ENCODE peak calls at places on chromosomes 7 and 10, in four cellular contexts. L is K562, P is GM12878, I is HepG2. N is an unnamed sample.

GRCh38 chr7:13603661-13604060 is 385.8 kb downstream of the ETV1 start:
- DNase-seq in L (no peak), P (no peak), I (no peak), N (no peak)

GRCh38 chr7:55165176-55165861 is 146.5 kb downstream of the EGFR start:
- DNase-seq in I (no peak), L (no peak), P (no peak), N (no peak)

GRCh38 chr10:14879055-14879800 is 562 bp downstream of the SUV39H2 start:
- DNase-seq in I (peak), P (no peak), L (peak), N (no peak)

GRCh38 chr10:80497187-80498038 is 40.3 kb upstream of the SH2D4B start:
- DNase-seq in L (peak), I (no peak), P (no peak), N (no peak)

GRCh38 chr10:7652121-7652520 is 14.6 kb downstream of the ITIH5 start:
- DNase-seq in L (no peak), I (no peak), P (no peak), N (no peak)

GRCh38 chr10:7400068-7400824 is 10.6 kb downstream of the SFMBT2 start:
- DNase-seq in L (no peak), P (no peak), I (no peak), N (no peak)

GRCh38 chr7:148914208-148914777 is 30.2 kb upstream of the EZH2 start:
- DNase-seq in P (no peak), I (no peak), L (no peak), N (peak)

GRCh38 chr10:71331736-71332135 is 12.7 kb downstream of the SLC29A3 start:
- DNase-seq in P (no peak), L (no peak), I (no peak), N (no peak)

GRCh38 chr10:97081621-97082235 is 104.0 kb downstream of the SLIT1 start:
- DNase-seq in L (peak), P (no peak), I (peak), N (peak)

GRCh38 chr10:48332166-48332870 is 25.8 kb downstream of the MAPK8 start:
- DNase-seq in I (no peak), P (no peak), L (no peak), N (no peak)

GRCh38 chr10:71850021-71850744 is 868 bp downstream of the PSAP start:
- DNase-seq in L (no peak), I (no peak), P (no peak), N (no peak)

GRCh38 chr10:131435232-131435631 is 123.7 kb upstream of the TCERG1L start:
- DNase-seq in I (no peak), L (no peak), P (no peak), N (no peak)

GRCh38 chr7:99919814-99920618 is 686 bp upstream of the TRIM4 start:
- DNase-seq in I (no peak), L (no peak), P (no peak), N (no peak)

GRCh38 chr7:106823631-106824030 is 41.5 kb upstream of the PIK3CG start:
- DNase-seq in I (peak), P (no peak), L (no peak), N (peak)

GRCh38 chr7:104795086-104795485 is 218.9 kb upstream of the KMT2E start:
- DNase-seq in I (no peak), P (no peak), L (no peak), N (no peak)

GRCh38 chr10:112461029-112461887 is 14.2 kb downstream of the VTI1A start:
- DNase-seq in L (no peak), I (no peak), P (no peak), N (peak)

GRCh38 chr7:116583653-116584052 is 58.8 kb downstream of the CAV1 start:
- DNase-seq in P (peak), I (no peak), L (no peak), N (no peak)

GRCh38 chr7:156074084-156074483 is 261.8 kb upstream of the SHH start:
- DNase-seq in L (no peak), I (no peak), P (no peak), N (no peak)

GRCh38 chr10:119863951-119864565 is 8.6 kb downstream of the MCMBP start:
- DNase-seq in P (no peak), L (no peak), I (no peak), N (no peak)

GRCh38 chr10:69124558-69125121 is 662 bp downstream of the VPS26A start:
- DNase-seq in P (no peak), I (peak), L (no peak), N (peak)

GRCh38 chr7:7719235-7719634 is 828 bp upstream of the RPA3 start:
- DNase-seq in P (peak), L (no peak), I (peak), N (peak)

GRCh38 chr10:130434446-130435385 is 298.5 kb downstream of the GLRX3 start:
- DNase-seq in L (no peak), P (no peak), I (no peak), N (no peak)

GRCh38 chr7:104482362-104483042 is 154.1 kb downstream of the LHFPL3 start:
- DNase-seq in L (no peak), I (no peak), P (no peak), N (no peak)

GRCh38 chr10:47246409-47247189 is 53.4 kb upstream of the GDF10 start:
- DNase-seq in I (no peak), P (no peak), L (no peak), N (no peak)

GRCh38 chr10:73965890-73966768 is 31.8 kb upstream of the VCL start:
- DNase-seq in I (peak), L (no peak), P (no peak), N (peak)

GRCh38 chr7:51187941-51188340 is 128.7 kb downstream of the COBL start:
- DNase-seq in I (no peak), L (no peak), P (no peak), N (no peak)

GRCh38 chr10:79403441-79404230 is 41.8 kb downstream of the ZCCHC24 start:
- DNase-seq in P (no peak), L (no peak), I (peak), N (no peak)
- TF ChIP-seq SRF in P (no peak), L (no peak), I (no peak), N (no peak)

DNA sequence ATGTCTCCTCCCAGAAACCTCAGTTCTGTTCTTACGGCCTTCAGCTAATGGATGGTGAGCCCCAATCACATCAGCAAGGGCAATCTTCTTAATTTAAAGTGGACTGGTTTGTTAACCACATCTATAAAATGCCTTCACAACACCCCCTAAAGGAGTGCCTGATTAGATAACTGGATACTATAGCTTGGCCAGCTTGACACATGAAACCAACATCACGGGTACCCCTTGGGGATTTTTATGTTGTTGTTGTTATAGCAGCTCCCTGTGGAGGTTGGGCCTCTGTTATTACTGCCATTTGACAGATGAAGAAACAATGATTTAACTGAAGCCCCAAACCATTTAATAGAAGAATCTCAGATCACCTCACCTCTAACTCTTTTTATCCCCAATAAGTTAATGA is 26.8 kb downstream of the STRA8 start:
- DNase-seq in I (no peak), P (no peak), L (no peak), N (no peak)
- H3K4me3 ChIP-seq in I (no peak), P (no peak), L (no peak), N (no peak)

GRCh38 chr7:1291846-1292765 is 59.4 kb downstream of the UNCX start:
- DNase-seq in P (no peak), L (no peak), I (no peak), N (no peak)

GRCh38 chr7:1292972-1293830 is 60.5 kb downstream of the UNCX start:
- DNase-seq in L (no peak), I (no peak), P (no peak), N (no peak)

GRCh38 chr7:1295776-1296726 is 63.4 kb downstream of the UNCX start:
- DNase-seq in I (no peak), L (no peak), P (no peak), N (no peak)

GRCh38 chr7:1296727-1297475 is 64.2 kb downstream of the UNCX start:
- DNase-seq in P (no peak), L (no peak), I (no peak), N (no peak)

DNA sequence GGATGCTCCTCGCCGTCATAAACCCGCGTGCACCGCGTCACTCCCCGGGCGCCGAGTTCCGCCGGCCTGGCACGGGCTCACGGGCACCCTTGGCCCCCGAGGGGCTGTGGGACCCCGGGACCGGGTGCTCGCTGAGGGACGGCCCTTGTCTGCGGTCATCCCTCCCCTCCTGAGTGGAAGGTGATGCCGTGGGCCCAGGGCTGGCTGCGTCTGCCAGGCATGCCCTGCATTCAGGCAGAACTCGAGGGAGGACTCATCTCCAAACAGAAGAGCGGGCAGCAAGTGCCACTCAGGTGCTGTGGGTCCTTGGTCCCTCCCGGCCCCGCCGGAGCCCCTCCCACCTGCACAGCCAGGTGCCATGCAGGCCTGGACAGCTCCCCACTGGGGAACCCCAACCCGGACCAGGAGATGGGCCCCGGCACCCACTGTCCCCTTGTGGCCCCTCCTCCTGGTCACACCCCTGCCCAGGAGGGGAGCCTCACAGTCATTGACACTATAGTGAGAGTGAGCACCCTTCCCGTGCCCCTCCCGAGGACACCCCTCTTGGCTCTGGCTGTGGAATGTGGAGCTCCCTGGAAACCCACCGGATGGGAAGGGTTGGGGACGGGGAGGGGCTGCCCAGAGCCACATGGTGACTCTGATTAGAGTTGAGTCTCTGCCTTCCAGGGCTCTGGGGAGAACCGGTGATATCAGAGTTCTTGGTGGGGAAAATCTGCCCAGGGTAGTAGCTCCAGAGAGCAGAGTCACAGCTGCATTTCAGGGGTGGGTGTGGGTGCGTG is 61.5 kb downstream of the UNCX start:
- DNase-seq in L (no peak), P (no peak), I (no peak), N (no peak)
- TF ChIP-seq SRF in L (no peak), P (no peak), I (no peak), N (no peak)

DNA sequence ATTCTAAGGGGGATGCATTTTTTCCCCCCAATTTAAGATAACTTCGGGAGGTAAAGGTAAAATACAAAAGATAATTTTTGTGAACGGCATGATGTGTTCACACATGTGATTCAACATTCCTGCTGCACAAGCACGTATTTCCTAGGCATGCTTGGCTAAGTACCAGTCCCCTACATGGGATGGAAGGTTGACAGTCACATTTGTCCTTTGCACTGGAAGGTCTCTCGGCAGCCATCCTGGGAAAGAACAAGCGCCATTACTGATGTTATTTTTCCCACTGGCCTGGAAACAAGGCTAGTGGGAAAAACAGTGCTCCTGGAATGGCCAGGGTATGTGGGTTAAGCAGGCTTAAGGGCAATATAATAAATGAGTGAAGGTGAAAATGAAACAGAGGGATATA is 276.2 kb upstream of the AOAH start:
- DNase-seq in P (no peak), I (no peak), L (no peak), N (no peak)
- H3K4me3 ChIP-seq in P (no peak), I (no peak), L (no peak), N (no peak)

GRCh38 chr7:101243786-101244384 is 996 bp downstream of the FIS1 start:
- DNase-seq in I (no peak), P (no peak), L (peak), N (no peak)
- TF ChIP-seq SRF in I (peak), P (no peak), L (no peak), N (no peak)

GRCh38 chr10:30027057-30028005 is 32.1 kb downstream of the JCAD start:
- DNase-seq in I (no peak), L (peak), P (peak), N (peak)
- H3K4me3 ChIP-seq in I (no peak), L (no peak), P (peak), N (no peak)

DNA sequence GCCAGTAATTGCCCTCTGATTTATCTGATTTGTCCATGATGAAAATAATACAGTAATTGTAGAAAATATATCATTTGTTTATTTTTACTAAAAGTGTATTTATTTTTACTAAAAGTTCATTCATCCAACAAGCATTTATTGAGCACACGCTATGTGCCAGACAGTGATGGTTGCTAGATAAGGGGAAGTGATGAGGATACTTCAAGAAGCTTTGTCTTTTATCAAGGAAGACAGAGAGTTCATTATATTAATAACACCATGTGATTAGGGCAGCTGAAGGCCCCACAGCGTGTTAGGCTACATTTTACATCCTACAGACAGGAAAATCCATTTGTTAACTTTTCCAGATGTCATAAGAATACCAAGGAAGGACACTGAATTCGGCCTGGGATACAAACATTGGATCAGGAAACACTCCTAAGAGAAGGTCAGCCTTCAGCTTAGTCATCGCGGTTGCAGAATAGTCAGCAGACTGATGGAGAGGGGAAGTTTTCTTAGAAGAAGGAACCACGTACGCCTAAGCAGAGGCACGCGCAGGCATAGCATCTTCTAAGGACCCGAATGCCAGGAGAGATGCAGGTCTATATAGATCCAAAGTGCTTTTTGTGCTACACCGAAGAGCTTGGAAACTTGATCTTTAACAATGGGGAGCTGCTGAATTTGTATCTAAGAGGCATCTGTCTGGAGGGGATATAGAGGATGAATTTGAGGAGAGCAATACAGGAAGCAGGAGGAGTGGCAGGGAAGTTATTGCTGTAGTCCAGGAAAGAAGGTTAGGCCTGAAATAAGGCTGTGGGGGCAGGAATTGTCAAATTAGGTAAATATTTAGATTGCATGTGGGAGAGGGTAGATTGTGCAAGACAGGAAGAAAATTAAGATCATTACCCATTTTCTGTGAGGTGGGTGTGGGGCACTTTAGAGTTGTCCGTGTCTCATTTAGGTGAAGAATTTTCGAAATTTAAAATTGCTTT is 85.7 kb downstream of the LRGUK start:
- DNase-seq in P (no peak), L (no peak), I (no peak), N (no peak)
- TF ChIP-seq SRF in P (no peak), L (no peak), I (no peak), N (no peak)

DNA sequence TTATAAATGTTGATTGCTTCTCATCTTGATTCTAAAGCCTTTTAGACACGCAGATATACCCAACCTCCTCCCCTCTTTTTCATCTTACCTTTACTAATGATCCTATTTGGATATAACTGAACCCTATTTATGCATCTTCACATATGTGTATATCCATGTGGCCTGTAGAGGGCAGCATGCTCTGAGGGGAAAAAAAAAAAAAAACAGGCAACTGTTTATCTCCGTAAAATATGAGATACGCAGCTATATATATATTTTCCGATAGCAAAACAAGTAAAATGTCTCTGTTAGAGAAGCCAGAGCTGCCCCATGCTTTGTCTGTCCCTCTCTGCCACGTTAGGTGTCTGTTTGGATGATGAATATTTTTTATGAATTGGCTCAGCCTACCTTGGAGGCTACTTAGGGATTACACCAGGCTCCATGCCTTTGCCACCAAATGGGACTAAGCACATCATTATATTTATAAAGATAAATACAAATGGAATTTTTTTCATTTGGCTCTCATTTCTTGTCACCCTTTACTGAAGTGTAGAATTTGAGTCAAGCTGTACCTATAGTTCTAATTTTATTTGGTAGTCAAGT is 174.8 kb upstream of the FZD1 start:
- DNase-seq in L (peak), P (no peak), I (peak), N (peak)
- H3K4me3 ChIP-seq in L (no peak), P (no peak), I (no peak), N (no peak)

GRCh38 chr7:157380416-157380815 is 43.6 kb downstream of the DNAJB6 start:
- DNase-seq in L (no peak), P (no peak), I (no peak), N (no peak)

GRCh38 chr7:157379493-157379892 is 42.7 kb downstream of the DNAJB6 start:
- DNase-seq in I (no peak), P (no peak), L (no peak), N (no peak)

GRCh38 chr7:157383868-157384267 is 47.1 kb downstream of the DNAJB6 start:
- DNase-seq in I (no peak), L (no peak), P (no peak), N (no peak)

GRCh38 chr7:157386979-157387800 is 50.4 kb downstream of the DNAJB6 start:
- DNase-seq in I (peak), L (peak), P (peak), N (peak)

GRCh38 chr7:157384301-157384700 is 47.5 kb downstream of the DNAJB6 start:
- DNase-seq in P (no peak), L (no peak), I (no peak), N (no peak)
- TF ChIP-seq SRF in P (no peak), L (no peak), I (no peak), N (no peak)

DNA sequence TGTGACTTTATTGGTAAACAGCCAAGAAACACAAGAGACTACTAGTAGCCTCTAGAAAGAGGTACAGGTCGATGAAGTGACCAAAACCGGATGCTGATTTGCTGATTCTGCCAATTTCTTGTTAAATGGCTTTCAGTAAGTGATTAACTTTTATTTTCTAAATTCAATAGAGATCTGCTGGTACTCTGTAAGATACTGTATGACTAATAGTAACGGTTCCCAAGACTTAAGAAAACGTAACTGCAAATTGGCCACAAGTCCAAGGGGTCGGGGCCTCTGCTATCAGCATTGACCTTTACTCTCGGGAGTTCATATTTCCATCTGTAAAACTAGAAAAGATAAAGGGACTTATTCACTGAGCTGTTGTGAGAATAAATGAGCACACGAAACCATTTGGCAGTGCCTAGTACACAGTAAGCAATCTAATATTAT is 1.4 kb downstream of the FAM3C start:
- DNase-seq in P (no peak), L (peak), I (peak), N (no peak)
- H3K4me3 ChIP-seq in P (peak), L (peak), I (peak), N (peak)

N was measured in HCT116.